ENCODE peak calls at places on chromosome 21, in five cellular contexts. One of them, this sample, is unnamed.

GRCh38 chr21:37220433-37220980 is 46.6 kb downstream of the VPS26C start:
- DNase-seq in T-cell: peak
- DNase-seq in NCI-H446 treated with DMSO at 0.1 percent for 48 hours: no peak
- DNase-seq in GM04504: peak
- DNase-seq in pons: peak
- DNase-seq in this sample: peak

GRCh38 chr21:35102488-35103407 is 53.6 kb upstream of the RUNX1 start:
- DNase-seq in T-cell: peak
- DNase-seq in NCI-H446 treated with DMSO at 0.1 percent for 48 hours: no peak
- DNase-seq in pons: peak
- DNase-seq in GM04504: no peak
- DNase-seq in this sample: no peak

GRCh38 chr21:44295163-44295601 is 4.7 kb upstream of the PFKL start:
- DNase-seq in pons: no peak
- DNase-seq in GM04504: no peak
- DNase-seq in NCI-H446 treated with DMSO at 0.1 percent for 48 hours: no peak
- DNase-seq in T-cell: no peak
- DNase-seq in this sample: no peak

GRCh38 chr21:39078322-39079065 is 104.8 kb downstream of the PSMG1 start:
- DNase-seq in T-cell: no peak
- DNase-seq in GM04504: no peak
- DNase-seq in NCI-H446 treated with DMSO at 0.1 percent for 48 hours: no peak
- DNase-seq in pons: no peak
- DNase-seq in this sample: no peak

GRCh38 chr21:42942244-42942643 is 16.8 kb upstream of the ERVH48-1 start:
- DNase-seq in GM04504: no peak
- DNase-seq in T-cell: no peak
- DNase-seq in NCI-H446 treated with DMSO at 0.1 percent for 48 hours: no peak
- DNase-seq in pons: no peak
- DNase-seq in this sample: no peak

GRCh38 chr21:43611598-43612369 is 47.5 kb downstream of the HSF2BP start:
- DNase-seq in pons: peak
- DNase-seq in NCI-H446 treated with DMSO at 0.1 percent for 48 hours: peak
- DNase-seq in T-cell: no peak
- DNase-seq in GM04504: no peak
- DNase-seq in this sample: no peak

GRCh38 chr21:45557611-45558043 is 15.4 kb upstream of the SLC19A1 start:
- DNase-seq in T-cell: no peak
- DNase-seq in pons: no peak
- DNase-seq in GM04504: no peak
- DNase-seq in NCI-H446 treated with DMSO at 0.1 percent for 48 hours: no peak
- DNase-seq in this sample: no peak

GRCh38 chr21:37936010-37936785 is 19.9 kb upstream of the KCNJ6 start:
- DNase-seq in T-cell: no peak
- DNase-seq in GM04504: no peak
- DNase-seq in pons: no peak
- DNase-seq in NCI-H446 treated with DMSO at 0.1 percent for 48 hours: no peak
- DNase-seq in this sample: no peak

GRCh38 chr21:31622397-31622796 is 37.1 kb upstream of the SOD1 start:
- DNase-seq in NCI-H446 treated with DMSO at 0.1 percent for 48 hours: no peak
- DNase-seq in T-cell: no peak
- DNase-seq in pons: no peak
- DNase-seq in GM04504: no peak
- DNase-seq in this sample: no peak

GRCh38 chr21:41752231-41752681 is 14.6 kb downstream of the RIPK4 start:
- DNase-seq in NCI-H446 treated with DMSO at 0.1 percent for 48 hours: no peak
- DNase-seq in pons: no peak
- DNase-seq in GM04504: peak
- DNase-seq in T-cell: no peak
- DNase-seq in this sample: no peak

GRCh38 chr21:38323721-38324591 is 67.2 kb downstream of the KCNJ15 start:
- DNase-seq in pons: no peak
- DNase-seq in GM04504: peak
- DNase-seq in T-cell: no peak
- DNase-seq in NCI-H446 treated with DMSO at 0.1 percent for 48 hours: peak
- DNase-seq in this sample: no peak

GRCh38 chr21:43827015-43827611 is 37.7 kb downstream of the RRP1 start:
- DNase-seq in pons: no peak
- DNase-seq in GM04504: peak
- DNase-seq in NCI-H446 treated with DMSO at 0.1 percent for 48 hours: peak
- DNase-seq in T-cell: no peak
- DNase-seq in this sample: no peak

GRCh38 chr21:35982717-35983116 is 77.6 kb downstream of the SETD4 start:
- DNase-seq in NCI-H446 treated with DMSO at 0.1 percent for 48 hours: no peak
- DNase-seq in GM04504: no peak
- DNase-seq in pons: no peak
- DNase-seq in T-cell: no peak
- DNase-seq in this sample: no peak

GRCh38 chr21:14737922-14738321 is 191.8 kb upstream of the SAMSN1 start:
- DNase-seq in pons: peak
- DNase-seq in NCI-H446 treated with DMSO at 0.1 percent for 48 hours: peak
- DNase-seq in T-cell: peak
- DNase-seq in GM04504: peak
- DNase-seq in this sample: peak

GRCh38 chr21:25625036-25625435 is 14.0 kb upstream of the JAM2 start:
- DNase-seq in NCI-H446 treated with DMSO at 0.1 percent for 48 hours: no peak
- DNase-seq in GM04504: no peak
- DNase-seq in pons: no peak
- DNase-seq in T-cell: no peak
- DNase-seq in this sample: no peak

GRCh38 chr21:31729622-31730343 is 2.1 kb downstream of the SCAF4 start:
- DNase-seq in pons: no peak
- DNase-seq in GM04504: no peak
- DNase-seq in T-cell: no peak
- DNase-seq in NCI-H446 treated with DMSO at 0.1 percent for 48 hours: no peak
- DNase-seq in this sample: no peak

GRCh38 chr21:35578350-35578782 is 482.0 kb downstream of the SETD4 start:
- DNase-seq in NCI-H446 treated with DMSO at 0.1 percent for 48 hours: no peak
- DNase-seq in GM04504: peak
- DNase-seq in T-cell: no peak
- DNase-seq in pons: no peak
- DNase-seq in this sample: no peak

GRCh38 chr21:45164124-45164511 is 89.7 kb downstream of the ADARB1 start:
- DNase-seq in T-cell: no peak
- DNase-seq in NCI-H446 treated with DMSO at 0.1 percent for 48 hours: no peak
- DNase-seq in pons: no peak
- DNase-seq in GM04504: no peak
- DNase-seq in this sample: no peak

GRCh38 chr21:43193651-43194302 is 25.0 kb downstream of the CRYAA start:
- DNase-seq in NCI-H446 treated with DMSO at 0.1 percent for 48 hours: no peak
- DNase-seq in pons: no peak
- DNase-seq in T-cell: no peak
- DNase-seq in GM04504: peak
- DNase-seq in this sample: no peak

GRCh38 chr21:28207776-28208175 is 784.9 kb downstream of the LTN1 start:
- DNase-seq in NCI-H446 treated with DMSO at 0.1 percent for 48 hours: no peak
- DNase-seq in T-cell: no peak
- DNase-seq in GM04504: peak
- DNase-seq in pons: no peak
- DNase-seq in this sample: no peak

GRCh38 chr21:15894596-15894995 is 164.8 kb downstream of the USP25 start:
- DNase-seq in GM04504: peak
- DNase-seq in T-cell: no peak
- DNase-seq in pons: peak
- DNase-seq in NCI-H446 treated with DMSO at 0.1 percent for 48 hours: peak
- DNase-seq in this sample: no peak

GRCh38 chr21:35106246-35106835 is 57.2 kb upstream of the RUNX1 start:
- DNase-seq in T-cell: no peak
- DNase-seq in pons: no peak
- DNase-seq in NCI-H446 treated with DMSO at 0.1 percent for 48 hours: no peak
- DNase-seq in GM04504: no peak
- DNase-seq in this sample: no peak

GRCh38 chr21:28308516-28308915 is 684.2 kb downstream of the LTN1 start:
- DNase-seq in pons: no peak
- DNase-seq in NCI-H446 treated with DMSO at 0.1 percent for 48 hours: no peak
- DNase-seq in GM04504: no peak
- DNase-seq in T-cell: no peak
- DNase-seq in this sample: no peak

GRCh38 chr21:35491114-35491513 is 442.0 kb upstream of the RUNX1 start:
- DNase-seq in T-cell: no peak
- DNase-seq in GM04504: no peak
- DNase-seq in NCI-H446 treated with DMSO at 0.1 percent for 48 hours: no peak
- DNase-seq in pons: no peak
- DNase-seq in this sample: no peak

GRCh38 chr21:46100426-46100825 is 2.5 kb downstream of the COL6A2 start:
- DNase-seq in GM04504: peak
- DNase-seq in T-cell: no peak
- DNase-seq in NCI-H446 treated with DMSO at 0.1 percent for 48 hours: no peak
- DNase-seq in pons: no peak
- DNase-seq in this sample: no peak

GRCh38 chr21:31887596-31887920 is 14.7 kb downstream of the HUNK start:
- DNase-seq in GM04504: no peak
- DNase-seq in T-cell: no peak
- DNase-seq in NCI-H446 treated with DMSO at 0.1 percent for 48 hours: no peak
- DNase-seq in pons: no peak
- DNase-seq in this sample: no peak

GRCh38 chr21:25424045-25424444 is 183.2 kb downstream of the MRPL39 start:
- DNase-seq in NCI-H446 treated with DMSO at 0.1 percent for 48 hours: no peak
- DNase-seq in T-cell: no peak
- DNase-seq in pons: no peak
- DNase-seq in GM04504: no peak
- DNase-seq in this sample: no peak

GRCh38 chr21:28253971-28254370 is 738.7 kb downstream of the LTN1 start:
- DNase-seq in NCI-H446 treated with DMSO at 0.1 percent for 48 hours: no peak
- DNase-seq in GM04504: no peak
- DNase-seq in pons: no peak
- DNase-seq in T-cell: no peak
- DNase-seq in this sample: no peak

GRCh38 chr21:41684381-41685245 is 82.2 kb downstream of the RIPK4 start:
- DNase-seq in pons: no peak
- DNase-seq in NCI-H446 treated with DMSO at 0.1 percent for 48 hours: no peak
- DNase-seq in T-cell: no peak
- DNase-seq in GM04504: peak
- DNase-seq in this sample: no peak

GRCh38 chr21:41766883-41767605 is at the start of gene RIPK4:
- DNase-seq in GM04504: no peak
- DNase-seq in NCI-H446 treated with DMSO at 0.1 percent for 48 hours: no peak
- DNase-seq in T-cell: peak
- DNase-seq in pons: no peak
- DNase-seq in this sample: no peak

GRCh38 chr21:43306391-43306790 is 120.5 kb downstream of the SIK1 start:
- DNase-seq in pons: no peak
- DNase-seq in NCI-H446 treated with DMSO at 0.1 percent for 48 hours: no peak
- DNase-seq in T-cell: no peak
- DNase-seq in GM04504: no peak
- DNase-seq in this sample: no peak

GRCh38 chr21:43824883-43825609 is 35.7 kb downstream of the RRP1 start:
- DNase-seq in pons: no peak
- DNase-seq in GM04504: no peak
- DNase-seq in T-cell: no peak
- DNase-seq in NCI-H446 treated with DMSO at 0.1 percent for 48 hours: no peak
- DNase-seq in this sample: no peak

GRCh38 chr21:41965447-41966340 is 11.9 kb upstream of the C2CD2 start:
- DNase-seq in pons: no peak
- DNase-seq in T-cell: no peak
- DNase-seq in NCI-H446 treated with DMSO at 0.1 percent for 48 hours: no peak
- DNase-seq in GM04504: no peak
- DNase-seq in this sample: no peak